ENCODE peak calls at places on chromosomes 4 and X, in eight cellular contexts. N is stimulated activated CD8-positive, alpha-beta memory T cell treated with anti-CD3 and anti-CD28 coated beads, Interleukin-12 subunit alpha, Interleukin-12 subunit beta, amount 100 ng/mL, for 1 hour; U is fibroblast of pulmonary artery; K is T-helper 2 cell; G is AG08396; V is NCI-H1694 treated with DMSO at 0.1 percent for 48 hours; M is EH; B is activated CD4-positive, alpha-beta T cell treated with anti-CD3 and anti-CD28 coated beads, Interleukin-2, amount 50 U/mL, for 48 hours. A is an unnamed sample.

GRCh38 chrX:17104433-17104832 is 158.0 kb downstream of the REPS2 start:
- DNase-seq in N (no peak), G (no peak), V (no peak), U (no peak), K (no peak), M (no peak), B (no peak), A (no peak)

GRCh38 chr4:108360857-108361820 is 192.4 kb upstream of the LEF1 start:
- DNase-seq in U (peak), V (no peak), K (no peak), M (peak), G (peak), B (no peak), N (no peak), A (no peak)

GRCh38 chr4:73055241-73055897 is 14.1 kb downstream of the COX18 start:
- DNase-seq in B (no peak), K (no peak), U (no peak), M (no peak), G (no peak), N (no peak), V (no peak), A (no peak)

GRCh38 chrX:153460826-153461225 is 9.6 kb downstream of the HAUS7 start:
- DNase-seq in M (peak), K (peak), G (peak), N (peak), V (peak), U (peak), B (peak), A (peak)

GRCh38 chr4:54593795-54594194 is 64.0 kb upstream of the KIT start:
- DNase-seq in N (no peak), M (no peak), G (no peak), V (no peak), B (no peak), U (no peak), K (no peak), A (no peak)

GRCh38 chrX:139762400-139763183 is 54.6 kb upstream of the MCF2 start:
- DNase-seq in B (no peak), M (no peak), N (no peak), V (no peak), U (peak), G (no peak), K (no peak), A (no peak)

GRCh38 chr4:111500871-111501270 is 644.4 kb upstream of the FAM241A start:
- DNase-seq in U (no peak), N (no peak), K (no peak), M (no peak), V (no peak), B (no peak), G (no peak), A (no peak)

GRCh38 chrX:114075073-114075673 is 508.7 kb upstream of the HTR2C start:
- DNase-seq in M (no peak), N (no peak), K (no peak), G (no peak), V (no peak), U (peak), B (no peak), A (no peak)

GRCh38 chrX:65587616-65588526 is 53.3 kb upstream of the LAS1L start:
- DNase-seq in M (peak), U (peak), G (peak), V (no peak), K (no peak), N (no peak), B (no peak), A (no peak)

GRCh38 chr4:158131037-158131436 is 41.8 kb downstream of the GASK1B start:
- DNase-seq in K (no peak), M (peak), G (no peak), U (no peak), N (no peak), V (no peak), B (no peak), A (no peak)

GRCh38 chr4:8129136-8129535 is 29.5 kb downstream of the ABLIM2 start:
- DNase-seq in G (no peak), N (no peak), V (no peak), B (no peak), U (no peak), M (no peak), K (no peak), A (no peak)

GRCh38 chr4:177194906-177195305 is 114.8 kb upstream of the NEIL3 start:
- DNase-seq in K (peak), U (no peak), B (no peak), V (no peak), G (no peak), N (no peak), M (no peak), A (no peak)

GRCh38 chrX:48753708-48754107 is 7.8 kb upstream of the GLOD5 start:
- DNase-seq in V (no peak), U (no peak), G (no peak), N (no peak), K (no peak), B (no peak), M (no peak), A (no peak)

GRCh38 chrX:1463581-1464281 is 11.0 kb upstream of the ASMTL start:
- DNase-seq in B (peak), G (no peak), M (no peak), N (no peak), V (no peak), K (no peak), U (no peak), A (no peak)

GRCh38 chr4:143389543-143390195 is 53.0 kb downstream of the GAB1 start:
- DNase-seq in U (no peak), K (no peak), G (no peak), N (no peak), B (no peak), V (no peak), M (peak), A (no peak)

GRCh38 chr4:183507928-183508327 is 3.1 kb downstream of the ING2 start:
- DNase-seq in N (no peak), G (no peak), B (no peak), U (peak), M (no peak), K (peak), V (no peak), A (no peak)

GRCh38 chrX:153688900-153689590 is 1.3 kb downstream of the SLC6A8 start:
- DNase-seq in K (no peak), V (no peak), M (peak), G (peak), N (no peak), U (peak), B (no peak), A (no peak)